ENCODE peak calls at places on chromosomes 3 and 15, in nine cellular contexts. L is ecto neural progenitor cell, P is NCI-H526 treated with DMSO at 0.1 percent for 48 hours, S is SK-N-SH, U is NCI-H510A treated with DMSO at 0.1 percent for 48 hours, Y is RWPE1, B is NCI-H1417, I is GM23338, D is Ammon's horn. A is an unnamed sample.

GRCh38 chr15:58605931-58606330 is 143.6 kb downstream of the ADAM10 start:
- DNase-seq in P (no peak), Y (no peak), D (no peak), B (no peak), I (no peak), U (no peak), L (no peak), S (no peak), A (no peak)

GRCh38 chr3:177281292-177281942 is 84.1 kb upstream of the TBL1XR1 start:
- DNase-seq in I (no peak), U (no peak), Y (no peak), L (no peak), B (no peak), S (no peak), D (no peak), P (no peak), A (no peak)

GRCh38 chr15:42082832-42083604 is 11.3 kb downstream of the PLA2G4D start:
- DNase-seq in S (no peak), B (no peak), I (no peak), L (no peak), Y (no peak), P (no peak), D (no peak), U (no peak), A (no peak)

GRCh38 chr3:10954740-10955139 is 37.8 kb upstream of the SLC6A1 start:
- DNase-seq in L (no peak), P (no peak), Y (no peak), B (no peak), I (no peak), U (no peak), D (no peak), S (no peak), A (no peak)

GRCh38 chr3:17207979-17208378 is 323.2 kb downstream of the PLCL2 start:
- DNase-seq in P (no peak), D (no peak), Y (no peak), B (no peak), I (no peak), S (no peak), L (no peak), U (no peak), A (no peak)

GRCh38 chr3:48990636-48991421 is 788 bp downstream of the P4HTM start:
- DNase-seq in B (peak), D (peak), P (peak), Y (no peak), S (no peak), U (peak), I (peak), L (peak), A (peak)

GRCh38 chr15:83474578-83474977 is 27.4 kb downstream of the SH3GL3 start:
- DNase-seq in B (no peak), S (no peak), Y (no peak), I (no peak), P (no peak), U (no peak), D (peak), L (no peak), A (no peak)

GRCh38 chr3:150222646-150223045 is 185.5 kb upstream of the TSC22D2 start:
- DNase-seq in U (peak), B (no peak), P (no peak), S (no peak), Y (no peak), L (no peak), D (no peak), I (peak), A (peak)

GRCh38 chr3:59085976-59086375 is 36.2 kb upstream of the CFAP20DC start:
- DNase-seq in P (no peak), I (no peak), Y (no peak), U (no peak), L (no peak), D (no peak), S (no peak), B (no peak), A (no peak)

GRCh38 chr3:107775958-107776357 is 253.2 kb downstream of the BBX start:
- DNase-seq in S (no peak), P (peak), Y (no peak), L (no peak), U (no peak), I (no peak), B (peak), D (peak), A (peak)

GRCh38 chr3:169118666-169119370 is 544.7 kb downstream of the MECOM start:
- DNase-seq in L (no peak), P (no peak), D (no peak), U (no peak), Y (no peak), I (no peak), B (no peak), S (no peak), A (no peak)

GRCh38 chr3:157427906-157428305 is 8.7 kb upstream of the PTX3 start:
- DNase-seq in D (peak), I (no peak), L (no peak), B (no peak), P (no peak), Y (no peak), U (no peak), S (no peak), A (no peak)